ENCODE peak calls at places on chromosomes 1 and 21, in seven cellular contexts. One of them, this sample, is unnamed.

GRCh38 chr1:1371741-1372711 is 3.0 kb downstream of the AURKAIP1 start:
- DNase-seq in stimulated activated CD8-positive, alpha-beta memory T cell treated with anti-CD3 and anti-CD28 coated beads, Interleukin-4, amount 100 ng/mL, for 4 hours: peak; percentile 62
- DNase-seq in RPMI8226: peak; percentile 83
- DNase-seq in Calu3: peak; percentile 82
- DNase-seq in fibroblast of lung: peak; percentile 55
- DNase-seq in germinal center: peak; percentile 87
- DNase-seq in pons: no peak
- DNase-seq in this sample: no peak

GRCh38 chr1:51990478-51990965 is at the start of gene RAB3B:
- DNase-seq in pons: no peak
- DNase-seq in stimulated activated CD8-positive, alpha-beta memory T cell treated with anti-CD3 and anti-CD28 coated beads, Interleukin-4, amount 100 ng/mL, for 4 hours: peak; percentile 73
- DNase-seq in Calu3: peak; percentile 90
- DNase-seq in germinal center: peak; percentile 78
- DNase-seq in RPMI8226: peak; percentile 70
- DNase-seq in fibroblast of lung: peak; percentile 64
- DNase-seq in this sample: peak; percentile 7

GRCh38 chr1:181131255-181131901 is 42.9 kb downstream of the IER5 start:
- DNase-seq in pons: no peak
- DNase-seq in RPMI8226: peak; percentile 92
- DNase-seq in Calu3: no peak
- DNase-seq in stimulated activated CD8-positive, alpha-beta memory T cell treated with anti-CD3 and anti-CD28 coated beads, Interleukin-4, amount 100 ng/mL, for 4 hours: no peak
- DNase-seq in fibroblast of lung: no peak
- DNase-seq in germinal center: peak; percentile 56
- DNase-seq in this sample: no peak

GRCh38 chr1:75768021-75768420 is 18.0 kb upstream of the RABGGTB start:
- DNase-seq in Calu3: no peak
- DNase-seq in germinal center: no peak
- DNase-seq in pons: no peak
- DNase-seq in RPMI8226: no peak
- DNase-seq in stimulated activated CD8-positive, alpha-beta memory T cell treated with anti-CD3 and anti-CD28 coated beads, Interleukin-4, amount 100 ng/mL, for 4 hours: no peak
- DNase-seq in fibroblast of lung: no peak
- DNase-seq in this sample: no peak

GRCh38 chr1:181504294-181505115 is 21.2 kb downstream of the CACNA1E start:
- DNase-seq in pons: peak; percentile 24
- DNase-seq in RPMI8226: peak; percentile 49
- DNase-seq in germinal center: peak; percentile 76
- DNase-seq in fibroblast of lung: no peak
- DNase-seq in stimulated activated CD8-positive, alpha-beta memory T cell treated with anti-CD3 and anti-CD28 coated beads, Interleukin-4, amount 100 ng/mL, for 4 hours: no peak
- DNase-seq in Calu3: peak; percentile 24
- DNase-seq in this sample: peak; percentile 39

GRCh38 chr1:237220243-237220642 is 178.3 kb downstream of the RYR2 start:
- DNase-seq in stimulated activated CD8-positive, alpha-beta memory T cell treated with anti-CD3 and anti-CD28 coated beads, Interleukin-4, amount 100 ng/mL, for 4 hours: no peak
- DNase-seq in fibroblast of lung: peak; percentile 18
- DNase-seq in pons: peak; percentile 26
- DNase-seq in germinal center: no peak
- DNase-seq in Calu3: no peak
- DNase-seq in RPMI8226: peak; percentile 35
- DNase-seq in this sample: peak; percentile 48

GRCh38 chr1:181033128-181033798 is 520 bp upstream of the MR1 start:
- DNase-seq in RPMI8226: peak; percentile 69
- DNase-seq in stimulated activated CD8-positive, alpha-beta memory T cell treated with anti-CD3 and anti-CD28 coated beads, Interleukin-4, amount 100 ng/mL, for 4 hours: no peak
- DNase-seq in germinal center: peak; percentile 27
- DNase-seq in fibroblast of lung: peak; percentile 57
- DNase-seq in pons: peak; percentile 86
- DNase-seq in Calu3: peak; percentile 8
- DNase-seq in this sample: peak; percentile 77

GRCh38 chr1:13950637-13951036 is 250.6 kb downstream of the PRDM2 start:
- DNase-seq in fibroblast of lung: no peak
- DNase-seq in pons: no peak
- DNase-seq in Calu3: no peak
- DNase-seq in germinal center: no peak
- DNase-seq in stimulated activated CD8-positive, alpha-beta memory T cell treated with anti-CD3 and anti-CD28 coated beads, Interleukin-4, amount 100 ng/mL, for 4 hours: no peak
- DNase-seq in RPMI8226: peak; percentile 65
- DNase-seq in this sample: no peak

GRCh38 chr21:33362044-33362555 is 37.3 kb downstream of the IFNAR1 start:
- DNase-seq in stimulated activated CD8-positive, alpha-beta memory T cell treated with anti-CD3 and anti-CD28 coated beads, Interleukin-4, amount 100 ng/mL, for 4 hours: no peak
- DNase-seq in RPMI8226: peak; percentile 76
- DNase-seq in Calu3: no peak
- DNase-seq in fibroblast of lung: no peak
- DNase-seq in germinal center: peak; percentile 30
- DNase-seq in pons: peak; percentile 35
- DNase-seq in this sample: peak; percentile 42

GRCh38 chr1:154863702-154864174 is 6.3 kb downstream of the KCNN3 start:
- DNase-seq in fibroblast of lung: peak; percentile 32
- DNase-seq in Calu3: peak; percentile 65
- DNase-seq in RPMI8226: peak; percentile 54
- DNase-seq in germinal center: peak; percentile 68
- DNase-seq in stimulated activated CD8-positive, alpha-beta memory T cell treated with anti-CD3 and anti-CD28 coated beads, Interleukin-4, amount 100 ng/mL, for 4 hours: no peak
- DNase-seq in pons: no peak
- DNase-seq in this sample: no peak

GRCh38 chr1:29671446-29671845 is 435.1 kb downstream of the PTPRU start:
- DNase-seq in Calu3: no peak
- DNase-seq in fibroblast of lung: no peak
- DNase-seq in pons: no peak
- DNase-seq in RPMI8226: no peak
- DNase-seq in stimulated activated CD8-positive, alpha-beta memory T cell treated with anti-CD3 and anti-CD28 coated beads, Interleukin-4, amount 100 ng/mL, for 4 hours: no peak
- DNase-seq in germinal center: no peak
- DNase-seq in this sample: no peak

GRCh38 chr21:44900559-44901251 is 20.0 kb downstream of the ITGB2 start:
- DNase-seq in germinal center: no peak
- DNase-seq in RPMI8226: no peak
- DNase-seq in Calu3: no peak
- DNase-seq in pons: no peak
- DNase-seq in fibroblast of lung: no peak
- DNase-seq in stimulated activated CD8-positive, alpha-beta memory T cell treated with anti-CD3 and anti-CD28 coated beads, Interleukin-4, amount 100 ng/mL, for 4 hours: no peak
- DNase-seq in this sample: no peak

GRCh38 chr21:31668651-31669491 is 9.4 kb downstream of the SOD1 start:
- DNase-seq in Calu3: no peak
- DNase-seq in fibroblast of lung: no peak
- DNase-seq in stimulated activated CD8-positive, alpha-beta memory T cell treated with anti-CD3 and anti-CD28 coated beads, Interleukin-4, amount 100 ng/mL, for 4 hours: no peak
- DNase-seq in RPMI8226: no peak
- DNase-seq in germinal center: no peak
- DNase-seq in pons: no peak
- DNase-seq in this sample: no peak